ENCODE peak calls at places on chromosomes 1 and 21, in eight cellular contexts. One of them, this sample, is unnamed.

GRCh38 chr1:109279615-109280278 is 3.2 kb downstream of the PSRC1 start:
- DNase-seq in lower leg skin: no peak
- DNase-seq in NB4: no peak
- DNase-seq in ovary: no peak
- DNase-seq in stomach: no peak
- DNase-seq in testis: peak
- DNase-seq in HepG2: no peak
- DNase-seq in uterus: no peak
- DNase-seq in this sample: no peak

GRCh38 chr1:35220976-35221375 is 28.0 kb upstream of the SFPQ start:
- DNase-seq in lower leg skin: no peak
- DNase-seq in NB4: peak
- DNase-seq in ovary: no peak
- DNase-seq in stomach: no peak
- DNase-seq in testis: no peak
- DNase-seq in HepG2: peak
- DNase-seq in uterus: no peak
- DNase-seq in this sample: no peak

GRCh38 chr1:103108525-103109150 is 316 bp upstream of the COL11A1 start:
- DNase-seq in lower leg skin: no peak
- DNase-seq in NB4: no peak
- DNase-seq in ovary: peak
- DNase-seq in stomach: no peak
- DNase-seq in testis: peak
- DNase-seq in HepG2: no peak
- DNase-seq in uterus: no peak
- DNase-seq in this sample: peak

GRCh38 chr1:46820560-46821060 is 21.8 kb downstream of the CYP4B1 start:
- DNase-seq in lower leg skin: no peak
- DNase-seq in NB4: peak
- DNase-seq in ovary: no peak
- DNase-seq in stomach: no peak
- DNase-seq in testis: no peak
- DNase-seq in HepG2: no peak
- DNase-seq in uterus: no peak
- DNase-seq in this sample: no peak

GRCh38 chr21:34046917-34047316 is 26.5 kb upstream of the MRPS6 start:
- DNase-seq in lower leg skin: no peak
- DNase-seq in NB4: no peak
- DNase-seq in ovary: no peak
- DNase-seq in stomach: no peak
- DNase-seq in testis: no peak
- DNase-seq in HepG2: no peak
- DNase-seq in uterus: no peak
- DNase-seq in this sample: no peak

GRCh38 chr1:53575141-53575947 is 116.1 kb downstream of the DMRTB1 start:
- DNase-seq in lower leg skin: no peak
- DNase-seq in NB4: no peak
- DNase-seq in ovary: no peak
- DNase-seq in stomach: no peak
- DNase-seq in testis: no peak
- DNase-seq in HepG2: no peak
- DNase-seq in uterus: no peak
- DNase-seq in this sample: no peak

GRCh38 chr21:34924194-34924593 is 124.9 kb downstream of the RUNX1 start:
- DNase-seq in lower leg skin: no peak
- DNase-seq in NB4: no peak
- DNase-seq in ovary: no peak
- DNase-seq in stomach: no peak
- DNase-seq in testis: no peak
- DNase-seq in HepG2: no peak
- DNase-seq in uterus: no peak
- DNase-seq in this sample: no peak

GRCh38 chr1:9691726-9692125 is 40.2 kb downstream of the PIK3CD start:
- DNase-seq in lower leg skin: no peak
- DNase-seq in NB4: no peak
- DNase-seq in ovary: no peak
- DNase-seq in stomach: no peak
- DNase-seq in testis: no peak
- DNase-seq in HepG2: no peak
- DNase-seq in uterus: no peak
- DNase-seq in this sample: no peak

GRCh38 chr1:58067082-58067481 is 479.4 kb downstream of the OMA1 start:
- DNase-seq in lower leg skin: no peak
- DNase-seq in NB4: no peak
- DNase-seq in ovary: no peak
- DNase-seq in stomach: no peak
- DNase-seq in testis: peak
- DNase-seq in HepG2: no peak
- DNase-seq in uterus: no peak
- DNase-seq in this sample: no peak

GRCh38 chr1:247360116-247360898 is 28.6 kb upstream of the ZNF496 start:
- DNase-seq in lower leg skin: no peak
- DNase-seq in NB4: peak
- DNase-seq in ovary: peak
- DNase-seq in stomach: no peak
- DNase-seq in testis: peak
- DNase-seq in HepG2: no peak
- DNase-seq in uterus: peak
- DNase-seq in this sample: no peak

GRCh38 chr1:41416552-41417334 is 55.5 kb downstream of the FOXO6 start:
- DNase-seq in lower leg skin: no peak
- DNase-seq in NB4: peak
- DNase-seq in ovary: peak
- DNase-seq in stomach: peak
- DNase-seq in testis: peak
- DNase-seq in HepG2: peak
- DNase-seq in uterus: peak
- DNase-seq in this sample: peak

GRCh38 chr1:217911908-217912307 is 280.8 kb downstream of the SPATA17 start:
- DNase-seq in lower leg skin: no peak
- DNase-seq in NB4: peak
- DNase-seq in ovary: no peak
- DNase-seq in stomach: no peak
- DNase-seq in testis: peak
- DNase-seq in HepG2: no peak
- DNase-seq in uterus: no peak
- DNase-seq in this sample: no peak

GRCh38 chr1:243732627-243733026 is 117.4 kb downstream of the AKT3 start:
- DNase-seq in lower leg skin: no peak
- DNase-seq in NB4: no peak
- DNase-seq in ovary: no peak
- DNase-seq in stomach: no peak
- DNase-seq in testis: no peak
- DNase-seq in HepG2: no peak
- DNase-seq in uterus: no peak
- DNase-seq in this sample: no peak

GRCh38 chr1:207891148-207891547 is 19.8 kb downstream of the CD34 start:
- DNase-seq in lower leg skin: no peak
- DNase-seq in NB4: no peak
- DNase-seq in ovary: no peak
- DNase-seq in stomach: peak
- DNase-seq in testis: no peak
- DNase-seq in HepG2: no peak
- DNase-seq in uterus: no peak
- DNase-seq in this sample: no peak

GRCh38 chr1:117177376-117177775 is 33.4 kb downstream of the VTCN1 start:
- DNase-seq in lower leg skin: no peak
- DNase-seq in NB4: no peak
- DNase-seq in ovary: no peak
- DNase-seq in stomach: no peak
- DNase-seq in testis: no peak
- DNase-seq in HepG2: no peak
- DNase-seq in uterus: no peak
- DNase-seq in this sample: no peak

GRCh38 chr1:158180741-158181576 is at the start of gene CD1D:
- DNase-seq in lower leg skin: no peak
- DNase-seq in NB4: peak
- DNase-seq in ovary: no peak
- DNase-seq in stomach: no peak
- DNase-seq in testis: peak
- DNase-seq in HepG2: no peak
- DNase-seq in uterus: peak
- DNase-seq in this sample: peak

GRCh38 chr1:87104945-87105344 is 190.5 kb downstream of the HS2ST1 start:
- DNase-seq in lower leg skin: no peak
- DNase-seq in NB4: no peak
- DNase-seq in ovary: no peak
- DNase-seq in stomach: no peak
- DNase-seq in testis: no peak
- DNase-seq in HepG2: no peak
- DNase-seq in uterus: no peak
- DNase-seq in this sample: no peak

GRCh38 chr21:23699402-23699801 is 1907.9 kb downstream of the MRPL39 start:
- DNase-seq in lower leg skin: no peak
- DNase-seq in NB4: no peak
- DNase-seq in ovary: no peak
- DNase-seq in stomach: no peak
- DNase-seq in testis: no peak
- DNase-seq in HepG2: no peak
- DNase-seq in uterus: no peak
- DNase-seq in this sample: no peak

GRCh38 chr1:205298191-205298994 is 23.2 kb downstream of the NUAK2 start:
- DNase-seq in lower leg skin: no peak
- DNase-seq in NB4: no peak
- DNase-seq in ovary: no peak
- DNase-seq in stomach: no peak
- DNase-seq in testis: no peak
- DNase-seq in HepG2: peak
- DNase-seq in uterus: no peak
- DNase-seq in this sample: no peak

GRCh38 chr1:79594121-79594698 is 587.7 kb upstream of the ADGRL4 start:
- DNase-seq in lower leg skin: no peak
- DNase-seq in NB4: no peak
- DNase-seq in ovary: no peak
- DNase-seq in stomach: no peak
- DNase-seq in testis: no peak
- DNase-seq in HepG2: no peak
- DNase-seq in uterus: no peak
- DNase-seq in this sample: no peak

GRCh38 chr21:45576838-45577737 is 34.8 kb upstream of the SLC19A1 start:
- DNase-seq in lower leg skin: no peak
- DNase-seq in NB4: no peak
- DNase-seq in ovary: no peak
- DNase-seq in stomach: no peak
- DNase-seq in testis: no peak
- DNase-seq in HepG2: no peak
- DNase-seq in uterus: no peak
- DNase-seq in this sample: peak

GRCh38 chr1:27342778-27343638 is 1.2 kb downstream of the SYTL1 start:
- DNase-seq in lower leg skin: no peak
- DNase-seq in NB4: peak
- DNase-seq in ovary: no peak
- DNase-seq in stomach: peak
- DNase-seq in testis: no peak
- DNase-seq in HepG2: peak
- DNase-seq in uterus: no peak
- DNase-seq in this sample: no peak

GRCh38 chr1:182122265-182122664 is 60.8 kb upstream of the ZNF648 start:
- DNase-seq in lower leg skin: no peak
- DNase-seq in NB4: no peak
- DNase-seq in ovary: no peak
- DNase-seq in stomach: no peak
- DNase-seq in testis: peak
- DNase-seq in HepG2: peak
- DNase-seq in uterus: no peak
- DNase-seq in this sample: no peak

GRCh38 chr1:234531181-234532132 is 52.5 kb upstream of the TARBP1 start:
- DNase-seq in lower leg skin: peak
- DNase-seq in NB4: no peak
- DNase-seq in ovary: peak
- DNase-seq in stomach: peak
- DNase-seq in testis: peak
- DNase-seq in HepG2: no peak
- DNase-seq in uterus: peak
- DNase-seq in this sample: peak
- TF ChIP-seq POLR2A in lower leg skin: no peak
- TF ChIP-seq POLR2A in NB4: no peak
- TF ChIP-seq POLR2A in ovary: peak
- TF ChIP-seq POLR2A in stomach: no peak
- TF ChIP-seq POLR2A in testis: no peak
- TF ChIP-seq POLR2A in HepG2: no peak
- TF ChIP-seq POLR2A in uterus: peak
- TF ChIP-seq POLR2A in this sample: no peak

DNA sequence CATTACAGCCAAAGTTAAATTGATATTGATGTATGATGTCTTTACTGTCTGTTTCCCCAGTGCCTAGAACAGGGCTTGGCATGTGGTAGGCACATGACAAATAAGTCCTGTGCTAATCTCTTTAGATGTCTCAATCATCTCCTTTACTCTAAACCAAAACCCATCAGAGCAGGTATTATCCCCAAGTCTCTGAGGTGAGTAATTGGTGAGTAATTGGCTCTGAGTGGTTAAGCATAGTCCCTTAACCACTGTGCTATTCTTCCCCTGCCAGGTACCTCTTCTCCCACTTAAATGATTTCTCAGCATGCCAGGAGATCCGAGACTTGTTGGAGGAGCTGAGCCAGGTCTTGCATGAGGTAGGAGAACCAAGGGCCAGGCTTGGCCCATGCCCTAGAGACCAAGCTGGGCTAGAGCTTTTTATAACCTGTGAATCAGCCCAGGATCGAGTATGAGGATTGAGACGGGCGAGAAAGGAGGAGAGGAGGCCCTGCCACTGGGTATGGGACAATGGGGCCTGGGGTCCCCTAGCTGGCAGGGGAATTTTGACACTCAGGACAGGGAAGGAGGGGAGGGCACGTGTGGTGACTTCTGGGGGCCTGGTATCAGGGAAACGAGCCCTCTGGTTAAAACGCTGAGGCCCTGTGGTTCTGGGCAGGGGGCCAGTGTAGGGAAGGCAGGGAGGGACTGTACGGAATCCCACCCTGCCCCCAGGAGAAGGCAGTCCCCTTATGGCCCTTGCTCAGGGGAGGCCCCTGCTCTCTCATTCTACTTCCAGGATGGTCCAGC is 4.5 kb downstream of the CNKSR1 start:
- DNase-seq in lower leg skin: no peak
- DNase-seq in NB4: no peak
- DNase-seq in ovary: no peak
- DNase-seq in stomach: no peak
- DNase-seq in testis: no peak
- DNase-seq in HepG2: no peak
- DNase-seq in uterus: no peak
- DNase-seq in this sample: no peak
- TF ChIP-seq POLR2A in lower leg skin: no peak
- TF ChIP-seq POLR2A in NB4: no peak
- TF ChIP-seq POLR2A in ovary: no peak
- TF ChIP-seq POLR2A in stomach: no peak
- TF ChIP-seq POLR2A in testis: no peak
- TF ChIP-seq POLR2A in HepG2: no peak
- TF ChIP-seq POLR2A in uterus: no peak
- TF ChIP-seq POLR2A in this sample: no peak

GRCh38 chr1:150572918-150573647 is 6.3 kb downstream of the MCL1 start:
- DNase-seq in lower leg skin: no peak
- DNase-seq in NB4: no peak
- DNase-seq in ovary: no peak
- DNase-seq in stomach: no peak
- DNase-seq in testis: no peak
- DNase-seq in HepG2: no peak
- DNase-seq in uterus: no peak
- DNase-seq in this sample: no peak
- TF ChIP-seq POLR2A in lower leg skin: no peak
- TF ChIP-seq POLR2A in NB4: no peak
- TF ChIP-seq POLR2A in ovary: no peak
- TF ChIP-seq POLR2A in stomach: no peak
- TF ChIP-seq POLR2A in testis: no peak
- TF ChIP-seq POLR2A in HepG2: peak
- TF ChIP-seq POLR2A in uterus: no peak
- TF ChIP-seq POLR2A in this sample: peak

GRCh38 chr1:904271-904950 is 19.3 kb upstream of the SAMD11 start:
- DNase-seq in lower leg skin: peak
- DNase-seq in NB4: peak
- DNase-seq in ovary: peak
- DNase-seq in stomach: peak
- DNase-seq in testis: peak
- DNase-seq in HepG2: no peak
- DNase-seq in uterus: peak
- DNase-seq in this sample: peak
- TF ChIP-seq POLR2A in lower leg skin: no peak
- TF ChIP-seq POLR2A in NB4: no peak
- TF ChIP-seq POLR2A in ovary: no peak
- TF ChIP-seq POLR2A in stomach: no peak
- TF ChIP-seq POLR2A in testis: no peak
- TF ChIP-seq POLR2A in HepG2: no peak
- TF ChIP-seq POLR2A in uterus: no peak
- TF ChIP-seq POLR2A in this sample: no peak